ENCODE peak calls at places on chromosomes 12 and 14, in six cellular contexts. G is fibroblast of mammary gland, J is kidney, F is GM18507, Y is AG04450, X is OCI-M1. V is an unnamed sample.

GRCh38 chr12:46832084-46832704 is 6.4 kb upstream of the SLC38A4 start:
- DNase-seq in G (no peak), J (no peak), F (no peak), Y (no peak), X (no peak), V (no peak)

GRCh38 chr12:105504286-105504685 is 173.8 kb downstream of the C12orf75 start:
- DNase-seq in G (no peak), J (no peak), F (no peak), Y (no peak), X (peak; percentile 8), V (no peak)

GRCh38 chr12:26651566-26652188 is 181.3 kb downstream of the ITPR2 start:
- DNase-seq in G (peak; percentile 76), J (no peak), F (peak; percentile 8), Y (peak; percentile 60), X (peak; percentile 89), V (no peak)

GRCh38 chr14:29681308-29681707 is 246.3 kb downstream of the PRKD1 start:
- DNase-seq in G (peak; percentile 17), J (no peak), F (no peak), Y (no peak), X (no peak), V (no peak)

GRCh38 chr12:26810330-26810729 is 22.7 kb downstream of the ITPR2 start:
- DNase-seq in G (peak; percentile 76), J (peak; percentile 79), F (no peak), Y (no peak), X (no peak), V (no peak)

GRCh38 chr14:91272341-91273272 is 28.1 kb upstream of the GPR68 start:
- DNase-seq in G (no peak), J (peak; percentile 72), F (no peak), Y (no peak), X (no peak), V (no peak)

GRCh38 chr12:72191761-72192160 is 80.4 kb upstream of the TRHDE start:
- DNase-seq in G (no peak), J (no peak), F (no peak), Y (no peak), X (no peak), V (no peak)

GRCh38 chr14:24436355-24437019 is 6.1 kb downstream of the SDR39U1 start:
- DNase-seq in G (peak; percentile 92), J (no peak), F (no peak), Y (peak; percentile 49), X (peak; percentile 65), V (no peak)

GRCh38 chr12:109963743-109964429 is 32.3 kb downstream of the GIT2 start:
- DNase-seq in G (peak; percentile 63), J (no peak), F (no peak), Y (peak; percentile 29), X (no peak), V (no peak)

GRCh38 chr12:121376754-121377697 is 22.9 kb upstream of the RNF34 start:
- DNase-seq in G (no peak), J (no peak), F (no peak), Y (no peak), X (no peak), V (no peak)

GRCh38 chr12:107641154-107641553 is 44.4 kb upstream of the PWP1 start:
- DNase-seq in G (no peak), J (no peak), F (no peak), Y (no peak), X (no peak), V (no peak)

GRCh38 chr12:39587247-39587646 is 32.4 kb downstream of the ABCD2 start:
- DNase-seq in G (peak; percentile 41), J (no peak), F (no peak), Y (no peak), X (peak; percentile 58), V (no peak)

GRCh38 chr14:33480589-33481184 is 470.2 kb downstream of the EGLN3 start:
- DNase-seq in G (no peak), J (no peak), F (no peak), Y (no peak), X (no peak), V (no peak)

GRCh38 chr12:131105351-131105735 is 151.6 kb downstream of the ADGRD1 start:
- DNase-seq in G (no peak), J (no peak), F (no peak), Y (no peak), X (no peak), V (no peak)

GRCh38 chr12:116539905-116540482 is 19.2 kb upstream of the MAP1LC3B2 start:
- DNase-seq in G (peak; percentile 81), J (peak; percentile 86), F (no peak), Y (peak; percentile 53), X (no peak), V (no peak)

GRCh38 chr14:76091036-76091435 is 60.7 kb upstream of the GPATCH2L start:
- DNase-seq in G (peak; percentile 36), J (no peak), F (no peak), Y (no peak), X (peak; percentile 2), V (no peak)

GRCh38 chr14:94213021-94213420 is 38.9 kb downstream of the PPP4R4 start:
- DNase-seq in G (peak; percentile 71), J (no peak), F (no peak), Y (no peak), X (no peak), V (no peak)

GRCh38 chr12:26734510-26735248 is 98.3 kb downstream of the ITPR2 start:
- DNase-seq in G (no peak), J (no peak), F (no peak), Y (no peak), X (no peak), V (no peak)

GRCh38 chr14:31291210-31291609 is 83.6 kb upstream of the HECTD1 start:
- DNase-seq in G (no peak), J (no peak), F (no peak), Y (no peak), X (peak; percentile 48), V (no peak)

GRCh38 chr12:72390146-72390545 is 118.0 kb downstream of the TRHDE start:
- DNase-seq in G (no peak), J (no peak), F (no peak), Y (no peak), X (no peak), V (no peak)

GRCh38 chr12:117514016-117514415 is 152.6 kb upstream of the NOS1 start:
- DNase-seq in G (no peak), J (no peak), F (no peak), Y (no peak), X (no peak), V (no peak)

GRCh38 chr14:64190974-64191502 is 103.1 kb downstream of the ESR2 start:
- DNase-seq in G (peak; percentile 7), J (no peak), F (no peak), Y (no peak), X (no peak), V (no peak)

GRCh38 chr12:49627752-49628360 is 4.5 kb downstream of the PRPF40B start:
- DNase-seq in G (peak; percentile 74), J (no peak), F (no peak), Y (no peak), X (no peak), V (no peak)

GRCh38 chr14:96260341-96260821 is 4.4 kb downstream of the BDKRB1 start:
- DNase-seq in G (peak; percentile 87), J (no peak), F (no peak), Y (no peak), X (no peak), V (no peak)

GRCh38 chr12:95147836-95148235 is 69.4 kb downstream of the FGD6 start:
- DNase-seq in G (no peak), J (no peak), F (no peak), Y (no peak), X (no peak), V (no peak)

GRCh38 chr12:54997914-54998507 is 13.4 kb upstream of the TESPA1 start:
- DNase-seq in G (no peak), J (no peak), F (no peak), Y (no peak), X (no peak), V (no peak)

GRCh38 chr12:130463259-130463658 is 125.6 kb downstream of the PIWIL1 start:
- DNase-seq in G (no peak), J (no peak), F (no peak), Y (no peak), X (no peak), V (no peak)

GRCh38 chr12:93050026-93050747 is 121.1 kb upstream of the EEA1 start:
- DNase-seq in G (peak; percentile 46), J (no peak), F (no peak), Y (peak; percentile 10), X (no peak), V (no peak)

GRCh38 chr14:49303952-49304516 is 282.1 kb downstream of the RPS29 start:
- DNase-seq in G (peak; percentile 44), J (no peak), F (no peak), Y (no peak), X (peak; percentile 35), V (no peak)

GRCh38 chr12:49105504-49106120 is 5.0 kb downstream of the LMBR1L start:
- DNase-seq in G (peak; percentile 69), J (no peak), F (no peak), Y (no peak), X (no peak), V (no peak)